ENCODE peak calls at places on chromosomes 12 and 14, in seven cellular contexts. X is hepatocyte, B is tibial nerve, T is HCT116, M is fibroblast of lung, L is PC-3, H is cardiac muscle cell. D is an unnamed sample. For H3K4me1, the result is how much of the 10 kb centered on the place peaks cover.

GRCh38 chr12:57842342-57843294 is 3.9 kb downstream of the CTDSP2 start:
- DNase-seq in X (peak), B (no peak), T (no peak), M (no peak), L (no peak), H (peak), D (no peak)

GRCh38 chr14:104598039-104598438 is 6.5 kb downstream of the TMEM179 start:
- DNase-seq in X (no peak), B (no peak), T (no peak), M (no peak), L (no peak), H (no peak), D (no peak)

GRCh38 chr12:118327381-118327780 is 45.3 kb downstream of the TAOK3 start:
- DNase-seq in X (no peak), B (no peak), T (no peak), M (peak), L (no peak), H (no peak), D (no peak)

GRCh38 chr14:23306412-23307145 is at the start of gene BCL2L2:
- DNase-seq in X (peak), B (peak), T (peak), M (peak), L (peak), H (peak), D (peak)

GRCh38 chr14:62077676-62078261 is 315.5 kb downstream of the SNAPC1 start:
- DNase-seq in X (no peak), B (no peak), T (no peak), M (no peak), L (no peak), H (no peak), D (no peak)

GRCh38 chr12:2555487-2556082 is 239.2 kb upstream of the FKBP4 start:
- DNase-seq in X (no peak), B (no peak), T (no peak), M (no peak), L (no peak), H (no peak), D (no peak)

GRCh38 chr12:43730283-43730682 is 28.3 kb downstream of the PUS7L start:
- DNase-seq in X (no peak), B (no peak), T (no peak), M (no peak), L (no peak), H (no peak), D (no peak)

GRCh38 chr14:61643546-61643945 is 51.8 kb upstream of the HIF1A start:
- DNase-seq in X (no peak), B (no peak), T (no peak), M (no peak), L (no peak), H (no peak), D (no peak)

GRCh38 chr12:65330341-65330740 is 51.9 kb downstream of the MSRB3 start:
- DNase-seq in X (peak), B (no peak), T (no peak), M (peak), L (no peak), H (peak), D (no peak)

GRCh38 chr14:100484531-100485267 is 102.5 kb downstream of the BEGAIN start:
- DNase-seq in X (no peak), B (no peak), T (no peak), M (no peak), L (no peak), H (no peak), D (no peak)

GRCh38 chr14:85122690-85123089 is 407.3 kb upstream of the FLRT2 start:
- DNase-seq in X (no peak), B (no peak), T (no peak), M (peak), L (peak), H (peak), D (no peak)

GRCh38 chr12:4506430-4506829 is 32.3 kb upstream of the RAD51AP1 start:
- DNase-seq in X (no peak), B (no peak), T (no peak), M (no peak), L (no peak), H (no peak), D (no peak)

GRCh38 chr12:125804660-125805059 is 739.4 kb downstream of the AACS start:
- DNase-seq in X (no peak), B (no peak), T (no peak), M (no peak), L (no peak), H (no peak), D (no peak)

GRCh38 chr14:26448181-26448855 is 149.5 kb downstream of the NOVA1 start:
- DNase-seq in X (no peak), B (no peak), T (no peak), M (no peak), L (no peak), H (no peak), D (no peak)

GRCh38 chr12:64412458-64412857 is 8.3 kb downstream of the XPOT start:
- DNase-seq in X (no peak), B (no peak), T (no peak), M (no peak), L (no peak), H (no peak), D (no peak)

GRCh38 chr14:33404964-33405574 is 466.4 kb downstream of the NPAS3 start:
- DNase-seq in X (no peak), B (no peak), T (no peak), M (no peak), L (no peak), H (no peak), D (no peak)

GRCh38 chr14:54804720-54805060 is 97.9 kb downstream of the GCH1 start:
- DNase-seq in X (no peak), B (no peak), T (no peak), M (no peak), L (no peak), H (no peak), D (no peak)

GRCh38 chr12:112418248-112418595 is 525 bp upstream of the PTPN11 start:
- DNase-seq in X (no peak), B (no peak), T (no peak), M (no peak), L (no peak), H (no peak), D (peak)
- H3K4me3 ChIP-seq in X (peak), B (peak), T (peak), M (peak), L (peak), H (peak), D (peak)

DNA sequence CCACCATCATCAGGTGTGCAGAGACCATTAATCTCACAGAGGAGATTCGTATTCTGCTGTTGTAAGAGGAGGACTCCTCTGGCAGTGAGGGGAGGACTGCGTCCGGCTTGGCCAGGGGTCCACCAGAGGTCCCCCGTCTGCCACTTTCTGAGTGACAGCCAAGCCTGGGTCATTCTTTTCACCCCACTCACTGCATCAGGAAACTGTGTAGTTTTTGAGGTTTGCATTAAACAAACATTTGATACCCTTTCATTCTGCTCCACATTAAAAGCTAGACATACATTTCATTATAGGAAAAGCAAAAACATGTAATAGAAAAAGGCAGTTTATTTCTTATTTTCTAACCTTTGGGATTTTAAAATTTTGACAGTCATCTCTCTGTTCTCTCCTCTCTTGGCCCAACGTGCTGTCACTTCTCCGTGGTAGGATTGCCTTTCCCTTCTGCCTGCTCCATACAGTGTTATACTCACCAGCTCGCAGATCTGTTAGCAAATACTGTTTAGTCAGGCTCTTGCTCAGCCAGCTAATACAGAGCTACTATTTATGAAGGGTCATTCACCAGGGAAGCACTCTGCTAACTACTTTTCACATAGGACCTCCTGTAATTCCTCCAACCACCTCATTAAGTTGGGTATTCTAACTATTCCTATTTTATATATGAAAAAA is 99.3 kb downstream of the PELI2 start:
- DNase-seq in X (no peak), B (no peak), T (no peak), M (no peak), L (no peak), H (no peak), D (no peak)
- H3K4me1 ChIP-seq in X (under half), B (half or more), T (under half), M (under half), L (under half), H (under half), D (under half)

GRCh38 chr14:48731260-48731659 is 854.9 kb downstream of the RPS29 start:
- DNase-seq in X (no peak), B (no peak), T (no peak), M (no peak), L (peak), H (no peak), D (no peak)

GRCh38 chr14:48725001-48725734 is 861.0 kb downstream of the RPS29 start:
- DNase-seq in X (no peak), B (no peak), T (no peak), M (peak), L (peak), H (no peak), D (no peak)

GRCh38 chr14:48723841-48724495 is 862.2 kb downstream of the RPS29 start:
- DNase-seq in X (no peak), B (no peak), T (no peak), M (no peak), L (no peak), H (no peak), D (no peak)

GRCh38 chr14:48726080-48726642 is 860.0 kb downstream of the RPS29 start:
- DNase-seq in X (no peak), B (no peak), T (no peak), M (no peak), L (no peak), H (no peak), D (no peak)
- H3K4me3 ChIP-seq in X (no peak), B (no peak), T (no peak), M (no peak), L (no peak), H (no peak), D (no peak)

GRCh38 chr12:11654338-11654737 is 4.9 kb downstream of the ETV6 start:
- DNase-seq in X (no peak), B (no peak), T (no peak), M (no peak), L (no peak), H (no peak), D (no peak)
- H3K4me1 ChIP-seq in X (under half), B (half or more), T (under half), M (under half), L (under half), H (under half), D (under half)

DNA sequence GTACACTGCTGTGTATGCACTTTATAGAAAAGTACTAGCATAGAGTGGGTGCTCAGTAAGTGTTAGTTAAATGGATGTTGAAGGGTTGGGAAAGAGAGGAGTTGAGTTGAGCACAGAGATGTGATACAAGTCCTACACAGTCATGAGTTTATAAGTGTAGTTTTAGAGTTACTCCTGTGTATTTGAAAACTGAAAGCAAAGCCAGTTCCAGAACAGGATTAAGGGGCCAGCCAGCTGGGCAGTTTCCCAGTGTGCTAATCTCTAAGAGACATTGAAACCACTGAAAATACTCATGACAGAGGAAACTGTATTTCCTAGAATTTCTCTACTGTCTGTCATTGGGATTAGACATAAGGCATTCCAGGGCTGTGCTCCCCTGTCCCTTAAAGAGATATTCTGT is 101.0 kb downstream of the DERA start:
- DNase-seq in X (peak), B (peak), T (no peak), M (peak), L (no peak), H (peak), D (peak)
- H3K4me3 ChIP-seq in X (no peak), B (no peak), T (no peak), M (no peak), L (no peak), H (no peak), D (no peak)

DNA sequence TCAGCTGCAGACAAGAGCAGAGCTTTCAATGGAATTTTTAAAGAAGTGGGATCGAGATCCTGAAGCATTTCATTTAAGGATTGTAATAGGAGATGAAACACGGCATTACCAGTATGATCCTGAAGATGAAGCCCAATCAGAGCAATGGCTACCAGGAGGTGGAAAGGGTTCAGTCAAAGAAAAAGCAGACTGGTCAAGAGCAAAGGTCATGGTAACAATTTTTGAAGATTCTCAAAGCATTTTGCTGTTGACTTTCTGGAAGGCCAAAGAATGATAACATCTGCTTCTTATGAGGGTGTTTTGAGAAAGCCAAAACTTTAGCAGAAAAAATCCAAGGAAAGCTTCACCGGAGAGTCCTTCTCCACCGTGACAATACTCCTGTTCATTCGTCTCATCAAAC is 204.3 kb upstream of the EEA1 start:
- DNase-seq in X (no peak), B (no peak), T (no peak), M (no peak), L (no peak), H (no peak), D (no peak)
- H3K4me1 ChIP-seq in X (under half), B (under half), T (under half), M (under half), L (under half), H (under half), D (under half)

GRCh38 chr14:89164168-89165074 is 252.6 kb downstream of the FOXN3 start:
- DNase-seq in X (no peak), B (no peak), T (no peak), M (no peak), L (no peak), H (no peak), D (no peak)

GRCh38 chr14:89166650-89167049 is 250.4 kb downstream of the FOXN3 start:
- DNase-seq in X (no peak), B (no peak), T (no peak), M (no peak), L (no peak), H (no peak), D (no peak)

GRCh38 chr14:89165189-89165809 is 251.7 kb downstream of the FOXN3 start:
- DNase-seq in X (no peak), B (no peak), T (no peak), M (no peak), L (no peak), H (peak), D (no peak)

GRCh38 chr14:89167705-89168104 is 249.3 kb downstream of the FOXN3 start:
- DNase-seq in X (no peak), B (no peak), T (no peak), M (no peak), L (no peak), H (no peak), D (no peak)

GRCh38 chr14:89165810-89166209 is 251.2 kb downstream of the FOXN3 start:
- DNase-seq in X (no peak), B (no peak), T (no peak), M (peak), L (no peak), H (no peak), D (no peak)
- H3K4me3 ChIP-seq in X (no peak), B (no peak), T (no peak), M (no peak), L (no peak), H (no peak), D (no peak)

GRCh38 chr14:99260116-99260515 is 11.9 kb downstream of the BCL11B start:
- DNase-seq in X (no peak), B (no peak), T (no peak), M (no peak), L (no peak), H (no peak), D (no peak)
- H3K4me1 ChIP-seq in X (under half), B (under half), T (under half), M (under half), L (under half), H (under half), D (under half)

DNA sequence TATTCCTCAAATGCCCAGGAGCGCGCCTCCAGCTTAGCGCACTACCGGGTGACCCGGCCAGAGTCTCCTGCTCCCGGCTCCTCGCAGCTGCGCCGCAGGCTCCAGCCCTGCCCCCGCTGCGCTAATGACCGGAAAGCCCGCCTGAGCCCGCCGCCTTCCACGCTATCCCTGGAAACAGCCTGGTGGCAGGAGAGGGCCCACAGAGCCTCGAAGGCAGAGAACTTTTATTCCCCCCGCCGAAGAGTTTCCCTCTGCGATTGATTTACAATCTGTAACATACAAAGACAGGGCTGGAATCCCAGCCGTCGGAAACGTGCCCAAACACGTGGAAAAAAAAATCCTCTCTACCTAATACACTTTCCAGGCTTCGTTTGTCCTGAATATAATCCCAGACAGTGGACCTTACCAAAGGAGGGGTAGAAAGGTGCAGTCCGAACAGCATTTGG is 1.5 kb downstream of the COL2A1 start:
- DNase-seq in X (peak), B (no peak), T (no peak), M (peak), L (peak), H (peak), D (peak)
- H3K4me3 ChIP-seq in X (no peak), B (peak), T (no peak), M (peak), L (peak), H (peak), D (peak)

DNA sequence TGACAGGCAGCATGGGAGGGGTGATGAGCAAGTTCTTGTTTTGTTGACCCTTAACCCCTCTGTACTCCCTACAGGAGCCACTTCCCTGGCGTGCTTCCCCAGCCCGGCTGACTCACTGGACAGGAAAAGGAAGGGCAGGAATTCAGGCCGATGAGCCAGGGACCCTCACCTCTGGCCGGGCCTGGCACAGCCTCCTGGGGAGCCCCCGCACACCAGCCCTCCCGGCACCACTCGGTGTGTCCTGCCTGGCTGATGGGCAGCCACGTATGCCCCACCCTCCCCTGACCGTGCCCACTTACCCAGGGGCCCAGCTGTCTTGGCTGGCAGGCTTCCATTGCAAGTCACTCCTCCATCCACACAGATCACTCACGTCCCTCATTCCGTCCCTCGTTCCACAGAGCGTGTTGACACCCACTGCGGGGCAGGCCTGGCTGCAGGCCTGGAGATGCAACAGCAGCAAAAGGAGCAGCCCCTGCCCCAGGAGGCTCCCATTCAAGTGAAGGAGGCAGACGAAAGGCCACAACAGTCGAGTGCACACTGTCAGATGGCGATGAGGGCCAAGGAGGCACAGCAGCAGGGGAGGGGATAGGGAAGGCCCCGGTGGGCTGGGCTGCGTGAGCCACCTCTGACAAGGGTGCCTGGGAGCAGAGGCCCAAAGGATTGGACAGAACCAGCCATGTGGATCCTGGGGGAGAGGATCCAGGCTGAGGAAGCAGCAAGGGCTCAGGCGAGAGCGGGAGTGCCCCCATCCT is 19.7 kb upstream of the CD9 start:
- DNase-seq in X (peak), B (peak), T (peak), M (peak), L (peak), H (peak), D (no peak)
- H3K4me1 ChIP-seq in X (under half), B (half or more), T (under half), M (under half), L (under half), H (under half), D (under half)

D was measured in testis.